ENCODE peak calls at places on chromosomes 5 and 9, in four cellular contexts. Q is HCT116, E is breast epithelium, H is endothelial cell of umbilical vein. I is an unnamed sample.

GRCh38 chr9:106878081-106878837 is 15.3 kb downstream of the ZNF462 start:
- DNase-seq in Q (no peak), E (no peak), H (no peak), I (no peak)

GRCh38 chr5:68141494-68141893 is 74.1 kb upstream of the PIK3R1 start:
- DNase-seq in Q (no peak), E (no peak), H (peak), I (no peak)

GRCh38 chr5:171308453-171309275 is at the start of gene TLX3:
- DNase-seq in Q (peak), E (no peak), H (peak), I (no peak)

GRCh38 chr5:14039063-14039462 is 94.6 kb upstream of the DNAH5 start:
- DNase-seq in Q (peak), E (no peak), H (peak), I (peak)

GRCh38 chr9:28762167-28762566 is 1188.9 kb upstream of the C9orf72 start:
- DNase-seq in Q (no peak), E (no peak), H (no peak), I (no peak)

GRCh38 chr9:110131499-110131898 is 76.5 kb downstream of the C9orf152 start:
- DNase-seq in Q (no peak), E (no peak), H (no peak), I (no peak)

GRCh38 chr5:138542120-138542955 is 698 bp downstream of the ETF1 start:
- DNase-seq in Q (no peak), E (peak), H (peak), I (no peak)

GRCh38 chr5:159133041-159133741 is 33.5 kb upstream of the EBF1 start:
- DNase-seq in Q (peak), E (no peak), H (peak), I (peak)

GRCh38 chr5:112735702-112736101 is 2.0 kb upstream of the APC start:
- DNase-seq in Q (no peak), E (no peak), H (peak), I (peak)

GRCh38 chr9:97502222-97502983 is 937 bp downstream of the TMOD1 start:
- DNase-seq in Q (no peak), E (no peak), H (no peak), I (no peak)

GRCh38 chr5:172564883-172565282 is 76.2 kb upstream of the NEURL1B start:
- DNase-seq in Q (no peak), E (no peak), H (no peak), I (no peak)

GRCh38 chr9:36543916-36544315 is 28.8 kb upstream of the MELK start:
- DNase-seq in Q (no peak), E (peak), H (no peak), I (no peak)

GRCh38 chr9:91255327-91255726 is 106.4 kb downstream of the AUH start:
- DNase-seq in Q (no peak), E (no peak), H (no peak), I (no peak)
- H3K27ac ChIP-seq in Q (no peak), E (no peak), H (no peak), I (no peak)

GRCh38 chr9:26078706-26079105 is 400.5 kb upstream of the TUSC1 start:
- DNase-seq in Q (no peak), E (no peak), H (no peak), I (no peak)
- TF ChIP-seq POLR2AphosphoS5 in Q (no peak), E (no peak), H (no peak), I (no peak)

GRCh38 chr9:72554221-72554641 is 32.8 kb downstream of the TMC1 start:
- DNase-seq in Q (no peak), E (no peak), H (peak), I (no peak)
- H3K27ac ChIP-seq in Q (no peak), E (peak), H (no peak), I (peak)

DNA sequence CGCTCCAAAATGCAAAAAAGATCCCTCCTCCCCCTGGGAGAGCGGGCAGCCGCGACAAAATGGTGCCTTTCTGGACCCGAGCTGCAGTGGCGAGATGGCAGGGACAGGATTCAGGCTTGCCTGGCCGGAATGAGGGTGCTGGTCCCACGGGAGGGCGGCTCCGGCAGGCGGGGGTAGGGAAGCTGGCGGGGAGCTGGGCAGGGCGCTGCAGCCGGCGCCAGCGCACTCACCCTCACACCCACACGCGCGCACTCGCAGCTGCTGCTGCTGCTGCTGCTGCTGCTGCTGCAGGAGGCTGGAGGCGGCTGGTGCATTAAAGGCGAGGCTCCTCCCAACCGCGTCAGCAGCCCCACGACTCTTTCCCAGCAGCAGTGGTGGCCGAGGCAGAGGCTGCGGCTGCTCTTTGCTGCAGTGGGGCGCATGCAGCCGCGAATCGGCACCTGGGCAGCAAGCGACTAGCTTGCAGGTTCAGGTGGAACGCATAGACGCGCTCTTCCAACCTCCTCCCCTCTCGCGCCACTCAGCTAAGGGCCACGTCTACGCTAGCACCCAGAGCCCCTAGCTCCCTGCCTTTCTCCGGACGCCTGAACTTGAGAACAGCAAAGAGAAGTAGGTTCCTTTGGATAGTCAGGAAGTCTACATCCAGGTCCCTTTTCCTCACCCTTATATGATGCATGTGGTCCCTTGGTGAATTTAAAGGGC is at the start of gene PPP2R2B:
- DNase-seq in Q (no peak), E (no peak), H (no peak), I (no peak)
- TF ChIP-seq POLR2AphosphoS5 in Q (no peak), E (no peak), H (no peak), I (no peak)

DNA sequence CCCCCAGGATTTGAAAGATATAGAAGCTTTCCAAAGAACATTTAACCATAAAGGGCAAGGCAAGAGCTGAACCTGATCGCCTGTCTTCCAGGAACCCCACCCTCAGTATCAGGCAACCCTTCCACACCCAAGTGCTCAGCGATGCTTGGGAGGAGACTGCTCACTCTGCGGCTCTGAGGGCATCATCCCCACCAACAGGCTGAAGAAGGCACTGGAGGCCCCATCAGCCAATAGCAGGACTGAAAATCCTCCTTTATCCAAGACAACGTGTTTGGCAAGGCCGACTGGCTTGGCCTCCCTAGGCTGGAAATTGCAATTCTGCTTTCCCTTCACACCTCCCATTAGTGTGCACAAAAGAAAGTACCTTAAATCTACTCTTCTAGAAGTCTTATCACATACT is 1.4 kb upstream of the PPP2CA start:
- DNase-seq in Q (no peak), E (no peak), H (no peak), I (no peak)
- H3K27ac ChIP-seq in Q (peak), E (peak), H (no peak), I (peak)

DNA sequence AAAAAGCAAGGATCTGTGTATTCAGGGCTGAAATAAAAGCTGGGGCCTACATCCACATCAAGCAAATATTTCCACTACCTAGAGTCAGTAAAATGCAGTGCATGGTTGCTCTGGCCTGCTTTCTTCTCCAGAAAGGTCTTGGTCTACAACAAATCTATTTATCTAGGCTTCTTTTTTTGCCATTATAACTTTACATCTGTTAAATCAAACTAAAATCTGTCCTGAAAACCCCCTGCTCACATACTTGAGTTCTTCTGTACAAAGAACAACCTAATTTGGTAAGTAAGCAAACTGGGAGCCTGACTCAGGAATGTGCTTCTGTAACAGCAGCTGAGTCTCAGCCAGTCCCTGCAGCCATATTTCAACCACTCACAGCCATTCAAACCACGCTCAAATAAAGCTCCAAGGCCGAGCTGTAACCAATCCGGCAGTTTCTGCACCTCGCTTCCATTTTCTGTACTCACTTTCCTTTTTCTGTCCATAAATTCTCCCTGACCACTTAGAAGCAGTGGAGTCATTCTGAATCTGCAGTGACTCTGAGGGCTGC is 95.8 kb downstream of the PLPP1 start:
- DNase-seq in Q (no peak), E (peak), H (no peak), I (no peak)
- TF ChIP-seq POLR2AphosphoS5 in Q (peak), E (no peak), H (no peak), I (no peak)

GRCh38 chr9:96050876-96051185 is 175.3 kb downstream of the ERCC6L2 start:
- DNase-seq in Q (no peak), E (no peak), H (no peak), I (no peak)

GRCh38 chr9:96048954-96049831 is 173.7 kb downstream of the ERCC6L2 start:
- DNase-seq in Q (no peak), E (peak), H (no peak), I (no peak)

GRCh38 chr9:96051423-96051822 is 175.9 kb downstream of the ERCC6L2 start:
- DNase-seq in Q (no peak), E (no peak), H (no peak), I (no peak)

GRCh38 chr9:96048116-96048953 is 172.8 kb downstream of the ERCC6L2 start:
- DNase-seq in Q (no peak), E (no peak), H (peak), I (no peak)

DNA sequence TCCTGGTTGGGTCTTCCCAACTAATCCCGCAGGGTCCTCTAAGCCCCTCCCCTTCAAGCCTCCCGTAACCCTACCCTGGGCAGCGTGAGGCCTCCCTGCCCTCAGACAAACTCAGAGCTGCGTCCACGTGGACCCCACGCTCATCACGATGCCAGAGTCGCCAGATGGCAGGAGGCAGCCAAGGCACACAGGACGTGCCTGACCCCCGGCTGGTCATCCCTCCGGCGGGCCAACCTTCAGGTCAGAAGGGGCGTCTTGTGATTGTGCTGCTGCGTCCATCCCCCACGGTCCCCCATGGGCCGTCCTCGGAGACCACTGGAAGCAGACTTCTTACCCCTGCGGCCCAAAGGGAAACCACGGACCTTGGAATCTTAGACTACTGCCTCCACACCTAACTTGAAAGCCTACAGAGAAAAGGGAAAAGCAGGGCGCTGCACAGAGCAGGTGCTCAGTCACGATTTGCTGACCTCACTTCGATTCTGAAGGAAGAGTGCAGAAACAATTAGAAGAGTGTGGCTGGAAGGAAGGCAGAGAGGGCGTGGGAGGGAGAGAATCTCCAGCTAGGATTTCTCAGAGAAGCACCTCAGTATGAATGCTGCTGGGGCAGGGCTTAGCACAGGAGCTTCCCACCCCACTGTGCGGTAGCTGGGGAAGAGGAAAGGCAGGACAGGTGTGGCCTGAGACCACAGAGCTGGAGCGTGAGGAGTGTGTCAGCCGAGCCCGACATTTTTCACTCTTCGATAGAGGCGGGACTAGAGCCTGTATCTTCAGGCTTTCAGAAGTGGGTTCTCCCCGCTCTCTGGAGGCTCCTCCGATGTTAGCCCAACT is 174.8 kb downstream of the ERCC6L2 start:
- DNase-seq in Q (no peak), E (no peak), H (no peak), I (no peak)
- H3K27ac ChIP-seq in Q (no peak), E (no peak), H (no peak), I (no peak)

GRCh38 chr9:78280982-78281668 is 15.8 kb upstream of the PSAT1 start:
- DNase-seq in Q (no peak), E (no peak), H (peak), I (no peak)
- TF ChIP-seq POLR2AphosphoS5 in Q (no peak), E (no peak), H (no peak), I (no peak)